ENCODE peak calls at places on chromosomes 1 and 21, in four cellular contexts. P is activated CD8-positive, alpha-beta T cell treated with anti-CD3 and anti-CD28 coated beads for 36 hours; B is mammary epithelial cell; W is lung. N is an unnamed sample.
A peak's percentile ranks its signal among the peaks of the same experiment; 100 is the strongest.

GRCh38 chr1:230271396-230272035 is 154.6 kb downstream of the PGBD5 start:
- DNase-seq in P (no peak), W (no peak), B (no peak), N (no peak)

GRCh38 chr1:150720703-150721102 is at the start of gene HORMAD1:
- DNase-seq in W (no peak), P (no peak), B (no peak), N (no peak)

GRCh38 chr1:163275222-163275621 is 46.5 kb upstream of the NUF2 start:
- DNase-seq in W (no peak), B (no peak), P (no peak), N (no peak)

GRCh38 chr1:176515310-176515709 is 52.3 kb downstream of the PAPPA2 start:
- DNase-seq in W (no peak), P (no peak), B (peak; percentile 91), N (no peak)

GRCh38 chr1:67835663-67836452 is 2.6 kb upstream of the GNG12 start:
- DNase-seq in P (no peak), B (no peak), W (no peak), N (no peak)

GRCh38 chr1:235375919-235376600 is 8.8 kb downstream of the TBCE start:
- DNase-seq in P (no peak), B (no peak), W (no peak), N (no peak)

GRCh38 chr1:206608108-206608698 is 4.1 kb downstream of the EIF2D start:
- DNase-seq in P (peak; percentile 75), B (peak; percentile 33), W (no peak), N (peak; percentile 47)

GRCh38 chr1:32241011-32241763 is 5.8 kb upstream of the FAM167B start:
- DNase-seq in P (peak; percentile 66), W (peak; percentile 49), B (no peak), N (peak; percentile 71)

GRCh38 chr21:42524341-42525227 is 10.9 kb downstream of the SLC37A1 start:
- DNase-seq in B (no peak), P (peak; percentile 82), W (peak; percentile 81), N (peak; percentile 80)

GRCh38 chr21:16302851-16303282 is 573.1 kb downstream of the USP25 start:
- DNase-seq in P (no peak), W (no peak), B (no peak), N (no peak)

GRCh38 chr1:177686929-177687328 is 282.9 kb downstream of the SEC16B start:
- DNase-seq in B (no peak), W (no peak), P (no peak), N (no peak)

GRCh38 chr21:45948576-45949141 is 32.9 kb upstream of the COL6A1 start:
- DNase-seq in B (no peak), P (no peak), W (no peak), N (no peak)

GRCh38 chr1:189669846-189670245 is 807.8 kb downstream of the BRINP3 start:
- DNase-seq in P (no peak), W (no peak), B (no peak), N (no peak)

GRCh38 chr1:150429805-150430204 is 57.4 kb upstream of the TARS2 start:
- DNase-seq in P (no peak), W (no peak), B (peak; percentile 2), N (peak; percentile 55)

GRCh38 chr1:59568158-59568935 is 246.4 kb upstream of the HOOK1 start:
- DNase-seq in W (no peak), B (peak; percentile 16), P (no peak), N (no peak)

DNA sequence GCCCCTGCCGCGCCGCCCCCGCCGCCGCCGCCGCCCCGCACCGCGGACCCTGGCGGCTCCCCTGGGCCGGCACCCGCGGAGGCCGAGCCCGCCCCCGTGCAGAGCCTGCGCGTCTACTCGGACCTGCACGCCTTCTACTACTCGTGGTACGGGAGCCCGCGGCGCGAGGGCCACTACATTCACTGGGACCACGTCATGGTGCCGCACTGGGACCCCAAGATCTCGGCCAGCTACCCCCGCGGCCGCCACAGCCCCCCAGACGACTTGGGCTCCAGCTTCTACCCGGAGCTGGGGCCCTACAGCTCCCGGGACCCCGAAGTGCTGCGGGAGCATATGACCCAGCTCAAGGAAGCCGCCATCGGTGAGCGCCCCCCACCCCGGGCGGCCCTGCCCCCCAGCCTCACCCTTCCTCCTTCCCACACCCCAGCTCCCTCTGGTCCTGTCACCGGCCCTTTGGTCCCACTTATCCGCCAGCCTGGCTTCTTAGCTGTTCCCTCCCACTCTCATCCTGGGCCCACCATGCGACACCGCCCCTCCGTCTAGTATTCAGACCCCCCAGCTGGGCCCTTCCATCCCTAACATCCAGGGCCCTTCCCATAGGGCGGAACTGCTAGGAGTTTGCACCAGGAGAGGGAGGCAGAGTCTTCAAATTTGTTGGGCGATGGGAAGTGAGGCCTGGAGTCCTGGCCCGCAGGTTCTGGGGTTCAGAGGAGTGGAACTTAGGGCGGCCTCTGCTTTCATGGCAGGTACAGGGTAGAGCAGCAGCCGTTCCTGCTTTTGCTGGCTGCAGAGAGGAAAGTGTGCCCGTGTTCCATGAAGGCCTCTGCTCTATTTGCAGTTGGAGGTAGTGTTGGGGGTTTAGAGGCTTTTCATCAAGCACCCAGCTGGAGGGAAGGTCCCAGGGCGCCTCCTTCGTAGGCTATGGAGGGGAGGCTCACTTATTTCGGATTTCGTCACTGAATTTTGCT is 1.0 kb downstream of the MANEAL start:
- DNase-seq in B (no peak), P (no peak), W (no peak), N (no peak)
- TF ChIP-seq CTCF in B (no peak), P (no peak), W (no peak), N (no peak)

GRCh38 chr1:10909697-10910489 is 102.6 kb upstream of the TARDBP start:
- DNase-seq in W (peak; percentile 63), B (peak; percentile 27), P (peak; percentile 88), N (peak; percentile 81)
- TF ChIP-seq CTCF in W (peak; percentile 3), B (peak; percentile 79), P (peak; percentile 85), N (peak; percentile 42)

DNA sequence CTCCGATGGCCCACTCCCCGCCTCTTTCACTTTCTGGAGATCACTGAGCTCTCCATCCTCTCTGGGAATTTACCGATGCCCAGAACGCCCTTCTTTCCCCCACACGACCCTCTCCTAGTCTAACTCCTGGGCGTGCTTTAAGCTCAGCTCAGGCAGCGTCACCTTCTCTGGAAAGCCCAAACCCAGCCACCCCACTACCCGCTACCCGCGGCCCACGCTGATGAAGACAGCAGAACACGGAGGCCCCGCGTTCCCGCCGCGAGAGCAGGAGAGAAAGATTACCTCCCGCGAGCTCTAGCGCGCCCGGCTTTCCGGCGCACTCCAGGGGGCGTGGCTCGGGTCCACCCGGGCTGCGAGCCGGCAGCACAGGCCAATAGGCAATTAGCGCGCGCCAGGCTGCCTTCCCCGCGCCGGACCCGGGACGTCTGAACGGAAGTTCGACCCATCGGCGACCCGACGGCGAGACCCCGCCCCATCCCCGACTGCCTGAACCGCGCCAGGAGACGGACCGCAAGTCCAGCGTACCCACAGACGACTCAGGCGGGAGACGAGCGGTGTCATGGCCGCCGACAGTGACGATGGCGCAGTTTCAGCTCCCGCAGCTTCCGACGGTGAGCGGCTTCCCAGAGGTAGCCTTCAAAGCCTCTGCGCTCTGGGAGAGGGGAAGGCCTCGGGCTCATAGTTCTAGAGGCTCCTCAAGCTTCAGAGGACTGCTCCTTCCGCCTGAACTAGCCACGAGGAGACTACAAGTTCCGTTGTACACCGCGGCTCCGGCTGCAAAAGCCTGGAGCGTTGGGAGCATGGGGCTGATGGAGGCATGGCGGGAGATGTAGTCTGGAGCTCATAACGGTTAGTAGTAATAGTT is at the start of the genes MUTYH and TOE1:
- DNase-seq in P (peak; percentile 97), B (peak; percentile 91), W (peak; percentile 93), N (peak; percentile 96)
- TF ChIP-seq CTCF in P (no peak), B (no peak), W (no peak), N (no peak)

DNA sequence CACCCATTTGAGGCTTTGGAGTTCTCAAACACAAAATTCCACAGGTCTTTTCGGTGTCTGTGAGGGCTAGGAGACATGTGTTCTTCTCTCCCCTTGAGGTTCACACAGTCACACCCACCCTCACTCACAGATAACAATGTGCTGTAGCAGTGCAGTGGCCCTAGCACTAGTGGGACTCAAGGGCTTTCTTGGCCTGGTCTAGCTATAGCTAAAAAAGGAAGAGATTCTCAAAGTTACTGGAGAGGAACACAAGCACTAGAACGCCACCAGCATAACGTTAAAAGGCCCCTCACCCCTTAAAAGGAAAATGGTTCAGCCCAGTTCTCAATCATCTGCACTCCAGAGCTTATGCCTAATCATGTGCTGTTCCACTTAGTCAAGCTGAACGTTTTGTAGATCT is 39.5 kb downstream of the RGS8 start:
- DNase-seq in W (no peak), P (no peak), B (no peak), N (peak; percentile 25)
- TF ChIP-seq CTCF in W (no peak), P (no peak), B (no peak), N (no peak)

GRCh38 chr1:24308365-24309015 is 10.7 kb upstream of the GRHL3 start:
- DNase-seq in P (no peak), B (no peak), W (no peak), N (no peak)
- TF ChIP-seq CTCF in P (no peak), B (peak; percentile 31), W (no peak), N (peak; percentile 10)

GRCh38 chr1:247077234-247077633 is 1.4 kb downstream of the ZNF670 start:
- DNase-seq in W (no peak), B (no peak), P (no peak), N (no peak)
- TF ChIP-seq CTCF in W (no peak), B (peak; percentile 33), P (no peak), N (no peak)

GRCh38 chr21:35026153-35026499 is 23.0 kb downstream of the RUNX1 start:
- DNase-seq in B (no peak), W (no peak), P (no peak), N (no peak)
- TF ChIP-seq CTCF in B (no peak), W (no peak), P (no peak), N (no peak)

GRCh38 chr1:44655609-44656008 is 18.7 kb downstream of the TMEM53 start:
- DNase-seq in W (no peak), B (no peak), P (peak; percentile 40), N (peak; percentile 61)
- TF ChIP-seq CTCF in W (peak; percentile 5), B (peak; percentile 87), P (peak; percentile 54), N (peak; percentile 69)

GRCh38 chr1:166166400-166166699 is 451 bp downstream of the FAM78B start:
- DNase-seq in B (no peak), P (no peak), W (no peak), N (peak; percentile 18)

GRCh38 chr1:166165661-166166399 is 971 bp downstream of the FAM78B start:
- DNase-seq in P (no peak), B (peak; percentile 52), W (no peak), N (peak; percentile 38)

GRCh38 chr1:166164995-166165660 is 1.7 kb downstream of the FAM78B start:
- DNase-seq in W (no peak), P (peak; percentile 14), B (peak; percentile 60), N (peak; percentile 37)

GRCh38 chr1:166167395-166167922 is 658 bp upstream of the FAM78B start:
- DNase-seq in W (no peak), B (no peak), P (no peak), N (no peak)

GRCh38 chr1:166166701-166167394 is at the start of gene FAM78B:
- DNase-seq in B (peak; percentile 67), W (peak; percentile 75), P (peak; percentile 67), N (peak; percentile 89)
- TF ChIP-seq CTCF in B (peak; percentile 7), W (no peak), P (no peak), N (no peak)

N was measured in GM10248.